ENCODE peak calls at places on chromosomes 1 and 21, in five cellular contexts. I is activated CD4-positive, alpha-beta memory T cell treated with anti-CD3 and anti-CD28 coated beads, Interleukin-2, amount 10 ng/mL, durations not matched to agents 7 days and 5 days; F is central memory CD4-positive, alpha-beta T cell; R is A673; B is progenitor cell of endocrine pancreas. M is an unnamed sample.

GRCh38 chr1:40423264-40423642 is 27.0 kb upstream of the ZFP69B start:
- DNase-seq in F (no peak), R (no peak), B (no peak), I (no peak), M (no peak)

GRCh38 chr1:52007228-52008073 is 17.0 kb upstream of the RAB3B start:
- DNase-seq in B (no peak), R (no peak), I (no peak), F (no peak), M (no peak)

GRCh38 chr1:31759266-31760023 is 4.7 kb downstream of the ADGRB2 start:
- DNase-seq in R (no peak), F (no peak), I (no peak), B (no peak), M (no peak)

GRCh38 chr1:157325220-157325619 is 187.0 kb upstream of the ETV3 start:
- DNase-seq in B (no peak), F (no peak), R (no peak), I (no peak), M (no peak)

GRCh38 chr1:235270625-235271024 is 57.4 kb downstream of the ARID4B start:
- DNase-seq in F (peak; percentile 23), I (no peak), R (peak; percentile 65), B (no peak), M (no peak)

GRCh38 chr21:42763578-42764442 is 110.4 kb downstream of the PDE9A start:
- DNase-seq in R (no peak), I (no peak), F (no peak), B (no peak), M (no peak)

GRCh38 chr1:230910755-230911117 is 42.4 kb upstream of the C1orf198 start:
- DNase-seq in I (no peak), R (no peak), B (no peak), F (no peak), M (no peak)

GRCh38 chr1:31732751-31733289 is 29.0 kb upstream of the COL16A1 start:
- DNase-seq in B (no peak), F (no peak), R (no peak), I (no peak), M (no peak)

GRCh38 chr1:46179138-46180081 is 3.1 kb upstream of the P3R3URF start:
- DNase-seq in F (peak; percentile 51), I (peak; percentile 70), B (peak; percentile 66), R (peak; percentile 90), M (peak; percentile 82)

GRCh38 chr1:225926551-225927113 is 2.6 kb upstream of the PYCR2 start:
- DNase-seq in I (no peak), R (no peak), F (no peak), B (no peak), M (no peak)

GRCh38 chr1:89608627-89609338 is 24.1 kb upstream of the LRRC8C start:
- DNase-seq in B (no peak), F (peak; percentile 67), R (no peak), I (peak; percentile 83), M (no peak)

GRCh38 chr1:107358611-107359342 is 217.9 kb downstream of the NTNG1 start:
- DNase-seq in R (peak; percentile 74), I (no peak), B (no peak), F (no peak), M (no peak)

GRCh38 chr1:25738507-25738906 is 61.5 kb upstream of the SELENON start:
- DNase-seq in F (no peak), B (no peak), R (no peak), I (no peak), M (no peak)

GRCh38 chr1:175742790-175743459 is 470 bp downstream of the TNR start:
- DNase-seq in F (no peak), R (peak; percentile 59), B (peak; percentile 24), I (no peak), M (peak; percentile 35)

GRCh38 chr1:85093644-85094043 is 45.3 kb upstream of the MCOLN3 start:
- DNase-seq in R (no peak), F (no peak), B (no peak), I (no peak), M (no peak)

GRCh38 chr1:90833497-90834087 is 116.5 kb upstream of the BARHL2 start:
- DNase-seq in I (no peak), F (no peak), B (no peak), R (no peak), M (no peak)

GRCh38 chr1:191575180-191575579 is 583.1 kb upstream of the RGS18 start:
- DNase-seq in I (no peak), F (no peak), R (no peak), B (no peak), M (no peak)

GRCh38 chr1:179053486-179053885 is 27.8 kb downstream of the FAM20B start:
- DNase-seq in B (no peak), I (no peak), R (no peak), F (no peak), M (no peak)

GRCh38 chr1:198918920-198919319 is 280.1 kb downstream of the PTPRC start:
- DNase-seq in R (no peak), I (no peak), B (no peak), F (no peak), M (no peak)